ENCODE peak calls at places on chromosomes 7 and 10, in five cellular contexts. O, D, Z, X and I are unnamed samples.

GRCh38 chr7:38679419-38679818 is 48.2 kb upstream of the AMPH start:
- DNase-seq in O (no peak), D (no peak), Z (no peak), X (no peak), I (no peak)

GRCh38 chr7:27064169-27064568 is 31.6 kb downstream of the HOXA1 start:
- DNase-seq in O (peak; percentile 39), D (no peak), Z (no peak), X (no peak), I (no peak)

GRCh38 chr7:65459438-65459837 is 85.8 kb downstream of the ZNF92 start:
- DNase-seq in O (no peak), D (no peak), Z (no peak), X (no peak), I (no peak)

GRCh38 chr7:114663502-114663901 is 248.9 kb downstream of the FOXP2 start:
- DNase-seq in O (peak; percentile 52), D (peak; percentile 2), Z (no peak), X (no peak), I (peak; percentile 3)

GRCh38 chr7:44978511-44979366 is at the start of gene MYO1G:
- DNase-seq in O (no peak), D (no peak), Z (peak; percentile 36), X (peak; percentile 97), I (no peak)

GRCh38 chr7:43138710-43139601 is 26.5 kb downstream of the HECW1 start:
- DNase-seq in O (no peak), D (no peak), Z (no peak), X (no peak), I (no peak)

GRCh38 chr7:38223311-38223710 is 45.3 kb downstream of the STARD3NL start:
- DNase-seq in O (no peak), D (no peak), Z (no peak), X (no peak), I (no peak)

GRCh38 chr7:19872094-19872493 is 98.7 kb upstream of the TMEM196 start:
- DNase-seq in O (no peak), D (no peak), Z (no peak), X (no peak), I (no peak)

GRCh38 chr10:33889371-33889770 is 554.9 kb upstream of the NRP1 start:
- DNase-seq in O (no peak), D (no peak), Z (no peak), X (no peak), I (no peak)

GRCh38 chr10:84230359-84230758 is 5.0 kb upstream of the LRIT2 start:
- DNase-seq in O (no peak), D (no peak), Z (no peak), X (no peak), I (no peak)

GRCh38 chr7:114392686-114393085 is 21.9 kb upstream of the FOXP2 start:
- DNase-seq in O (no peak), D (no peak), Z (no peak), X (no peak), I (peak; percentile 27)

GRCh38 chr7:100175296-100175935 is 1.8 kb downstream of the GPC2 start:
- DNase-seq in O (no peak), D (no peak), Z (no peak), X (peak; percentile 65), I (no peak)

GRCh38 chr10:7311256-7312178 is 99.3 kb downstream of the SFMBT2 start:
- DNase-seq in O (peak; percentile 89), D (no peak), Z (no peak), X (no peak), I (no peak)

GRCh38 chr10:96402417-96403305 is 43.9 kb upstream of the OPALIN start:
- DNase-seq in O (no peak), D (no peak), Z (no peak), X (no peak), I (no peak)

GRCh38 chr10:14742815-14743214 is 31.9 kb downstream of the FAM107B start:
- DNase-seq in O (no peak), D (no peak), Z (no peak), X (no peak), I (no peak)

GRCh38 chr10:63253040-63253439 is 119.9 kb downstream of the NRBF2 start:
- DNase-seq in O (no peak), D (no peak), Z (no peak), X (no peak), I (no peak)

GRCh38 chr7:37112882-37113281 is 335.8 kb downstream of the ELMO1 start:
- DNase-seq in O (no peak), D (no peak), Z (no peak), X (no peak), I (peak; percentile 73)

GRCh38 chr7:80500325-80500724 is 11.5 kb downstream of the GNAT3 start:
- DNase-seq in O (no peak), D (no peak), Z (no peak), X (no peak), I (no peak)

GRCh38 chr7:139830779-139831498 is 1.9 kb downstream of the TBXAS1 start:
- DNase-seq in O (no peak), D (no peak), Z (no peak), X (no peak), I (no peak)

GRCh38 chr7:98627062-98627790 is 10.1 kb downstream of the NPTX2 start:
- DNase-seq in O (no peak), D (no peak), Z (no peak), X (no peak), I (no peak)

GRCh38 chr7:150342119-150342405 is 633 bp upstream of the RARRES2 start:
- DNase-seq in O (no peak), D (no peak), Z (no peak), X (no peak), I (no peak)

GRCh38 chr7:150340024-150340749 is 1.2 kb downstream of the RARRES2 start:
- DNase-seq in O (no peak), D (peak; percentile 21), Z (peak; percentile 60), X (no peak), I (no peak)

GRCh38 chr7:150340875-150341262 is 560 bp downstream of the RARRES2 start:
- DNase-seq in O (no peak), D (no peak), Z (no peak), X (no peak), I (no peak)

GRCh38 chr7:150343225-150343624 is 1.8 kb upstream of the RARRES2 start:
- DNase-seq in O (no peak), D (no peak), Z (no peak), X (no peak), I (no peak)

DNA sequence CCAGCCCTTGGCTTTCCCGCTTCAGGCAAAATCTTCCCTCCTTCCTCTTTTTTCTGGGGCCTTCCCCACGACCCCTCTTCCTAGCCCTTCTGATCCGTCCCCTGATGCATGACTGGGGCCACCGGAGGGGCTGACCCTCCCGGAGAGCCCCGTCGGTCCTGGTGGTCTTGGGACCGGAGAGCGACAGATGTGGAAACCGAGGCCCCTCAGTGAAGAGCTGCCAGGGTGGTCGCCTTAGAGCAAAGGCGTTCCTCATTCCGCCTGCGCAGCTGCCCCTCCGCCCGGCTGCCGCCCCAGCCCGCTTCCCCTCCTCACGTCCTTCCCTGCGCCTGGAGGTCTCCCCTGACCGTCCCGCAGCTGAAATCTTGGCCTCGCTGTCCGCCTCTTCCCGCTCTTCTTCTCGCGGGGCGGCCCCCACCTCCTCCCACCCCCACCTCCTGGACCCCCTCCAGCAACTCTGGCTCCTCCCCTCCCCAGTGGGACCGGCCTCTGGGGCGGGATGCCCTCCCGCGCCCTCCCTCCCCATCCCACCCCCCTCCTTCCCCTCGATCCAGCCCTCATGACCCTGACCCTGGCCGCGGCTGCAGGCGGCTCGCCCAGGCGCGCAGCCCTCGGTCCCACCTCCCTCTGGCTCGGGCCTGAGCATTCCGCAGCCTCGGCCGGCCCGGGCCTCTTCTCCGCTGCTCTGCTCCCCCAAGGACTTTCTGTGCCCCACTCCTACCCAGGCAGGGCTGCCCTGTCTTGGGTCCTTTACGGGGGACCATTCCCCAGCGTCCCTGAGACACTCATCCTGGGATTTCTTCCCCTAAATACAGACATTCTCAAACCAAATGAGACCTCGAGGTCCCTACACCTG is at the start of gene RARRES2:
- DNase-seq in O (no peak), D (no peak), Z (peak; percentile 56), X (no peak), I (no peak)
- H3K27me3 ChIP-seq in O (no peaks in the 10 kb centered on the region), D (peaks cover 41% of the 10 kb centered on the region), Z (peaks cover 61% of the 10 kb centered on the region), X (no peaks in the 10 kb centered on the region), I (peaks cover 21% of the 10 kb centered on the region)

DNA sequence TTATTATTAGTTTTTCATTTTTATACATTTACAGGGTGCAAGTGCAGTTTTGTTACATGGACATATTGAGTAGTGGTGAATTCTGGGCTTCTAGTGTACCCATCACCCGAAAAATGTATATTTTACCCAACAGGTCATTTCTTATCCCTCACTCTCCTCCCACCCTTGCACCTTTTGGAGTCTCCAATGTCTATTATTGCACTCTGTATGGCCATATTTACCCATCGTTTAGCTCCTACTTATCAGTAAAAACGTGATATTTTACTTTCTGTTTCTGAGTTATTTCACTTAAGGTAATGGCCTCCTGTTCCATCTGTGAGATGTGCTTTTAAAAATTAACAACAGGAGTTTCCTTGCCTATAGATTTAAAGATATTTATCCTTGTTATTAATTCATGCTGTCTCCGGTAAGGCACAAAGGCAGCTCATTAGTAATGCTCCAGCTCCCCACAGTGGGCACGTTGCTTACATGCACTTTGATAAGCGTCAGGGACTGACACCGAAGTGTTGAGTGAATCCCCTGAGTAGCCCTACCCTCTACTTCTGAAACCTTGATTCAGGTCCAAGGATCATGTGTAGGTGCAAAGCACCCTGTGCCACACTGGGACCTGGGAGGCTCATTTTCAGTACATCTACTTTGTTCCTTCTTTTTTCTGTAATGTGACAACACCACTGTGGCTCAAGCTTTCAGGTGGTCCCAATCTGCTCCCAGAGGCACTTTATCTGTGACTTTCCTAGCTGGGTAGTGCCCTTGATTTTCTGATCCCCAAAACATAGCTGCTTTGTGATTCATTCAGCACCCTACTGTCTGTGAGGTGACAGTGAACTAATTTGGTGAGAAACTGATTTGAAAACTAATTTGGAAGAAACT is 27.3 kb downstream of the HYAL4 start:
- DNase-seq in O (peak; percentile 76), D (peak; percentile 1), Z (no peak), X (peak; percentile 64), I (peak; percentile 45)
- H3K27me3 ChIP-seq in O (no peaks in the 10 kb centered on the region), D (no peaks in the 10 kb centered on the region), Z (no peaks in the 10 kb centered on the region), X (no peaks in the 10 kb centered on the region), I (no peaks in the 10 kb centered on the region)

DNA sequence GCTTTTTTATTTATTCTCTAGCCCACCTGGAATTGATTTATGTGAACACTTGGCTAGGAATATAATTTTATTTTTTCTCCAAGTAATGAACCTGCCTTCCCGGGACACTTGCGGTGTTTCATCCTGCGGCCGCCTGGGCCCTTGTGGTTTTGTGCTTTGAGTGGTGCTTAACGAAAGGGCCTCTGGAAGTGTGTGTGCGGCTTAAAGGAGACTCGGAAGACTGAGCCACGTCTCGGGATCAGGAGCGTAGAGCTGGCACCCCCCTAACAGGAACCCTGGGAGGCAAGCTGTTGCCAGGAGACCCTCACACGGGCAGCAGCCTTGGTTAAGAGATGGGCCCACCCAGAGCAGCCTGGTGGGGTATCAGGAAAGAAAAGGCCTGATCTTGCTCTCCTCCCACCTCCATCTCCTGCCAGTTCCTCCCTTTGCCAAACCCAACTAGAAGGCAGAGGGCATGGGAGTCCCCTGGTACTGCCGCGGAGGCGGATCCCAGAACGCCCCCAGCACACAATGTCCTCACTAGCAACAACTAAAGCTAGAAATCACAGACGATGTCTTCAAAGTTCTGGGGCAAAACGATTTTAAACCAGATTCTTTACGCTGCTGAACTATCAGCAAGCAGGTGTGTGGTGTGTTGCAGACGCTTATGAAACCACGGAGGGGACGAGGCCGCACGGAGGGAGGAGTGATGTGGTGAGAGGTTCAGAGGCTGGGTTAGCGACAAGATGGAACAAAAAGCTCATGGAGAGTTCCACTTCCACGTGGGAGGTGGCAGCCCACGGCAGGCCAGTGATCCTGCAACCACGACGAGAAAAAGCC is 67.1 kb upstream of the INPP5A start:
- DNase-seq in O (no peak), D (no peak), Z (peak; percentile 6), X (peak; percentile 52), I (no peak)
- H3K27me3 ChIP-seq in O (no peaks in the 10 kb centered on the region), D (no peaks in the 10 kb centered on the region), Z (no peaks in the 10 kb centered on the region), X (no peaks in the 10 kb centered on the region), I (no peaks in the 10 kb centered on the region)

DNA sequence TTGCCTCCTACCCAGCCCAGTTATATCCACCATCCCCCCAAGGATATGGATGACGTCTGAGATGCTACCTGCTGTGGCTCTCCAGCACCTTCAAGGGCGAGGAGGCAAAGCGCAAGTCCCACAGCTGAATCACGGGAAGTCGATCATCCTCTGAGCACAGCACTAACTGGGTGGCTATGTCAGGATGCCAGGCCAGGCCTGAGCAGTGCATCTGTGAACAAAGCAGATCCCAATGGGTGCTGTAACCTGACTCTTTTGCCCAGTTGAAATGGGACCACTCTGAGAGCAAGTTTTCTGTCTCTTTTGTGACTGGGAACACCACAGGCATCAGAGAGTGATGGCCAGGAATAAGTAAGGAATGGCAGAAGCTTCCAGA is 12.3 kb downstream of the SEC31B start:
- DNase-seq in O (no peak), D (no peak), Z (no peak), X (no peak), I (no peak)
- H3K27me3 ChIP-seq in O (no peaks in the 10 kb centered on the region), D (no peaks in the 10 kb centered on the region), Z (no peaks in the 10 kb centered on the region), X (no peaks in the 10 kb centered on the region), I (no peaks in the 10 kb centered on the region)